ENCODE peak calls at places on chromosome 20, in eight cellular contexts. C is substantia nigra; E is fibroblast of pulmonary artery; Q is fibroblast of mammary gland; A is stimulated activated CD8-positive, alpha-beta memory T cell treated with anti-CD3 and anti-CD28 coated beads, Interleukin-2, amount 100 ng/mL, for 1 hour; B is stimulated activated CD4-positive, alpha-beta T cell treated with anti-CD3 and anti-CD28 coated beads, Interleukin-15, amount 100 ng/mL, for 24 hours; N is left colon; H is activated T-cell treated with anti-CD3 and anti-CD28 coated beads for 1 hour. X is an unnamed sample.
A peak's percentile ranks its signal among the peaks of the same experiment; 100 is the strongest.

GRCh38 chr20:43667341-43668132 is 623 bp downstream of the MYBL2 start:
- DNase-seq in C (no peak), E (no peak), Q (peak; percentile 25), A (no peak), B (peak; percentile 50), N (no peak), H (no peak), X (no peak)

GRCh38 chr20:47785900-47786762 is 850 bp upstream of the SULF2 start:
- DNase-seq in C (peak; percentile 28), E (peak; percentile 87), Q (peak; percentile 70), A (no peak), B (peak; percentile 32), N (peak; percentile 63), H (no peak), X (peak; percentile 36)

GRCh38 chr20:62641749-62642665 is at the start of gene SLCO4A1:
- DNase-seq in C (no peak), E (peak; percentile 28), Q (peak; percentile 35), A (peak; percentile 68), B (peak; percentile 92), N (peak; percentile 76), H (peak; percentile 76), X (peak; percentile 58)

GRCh38 chr20:47552996-47553395 is 51.3 kb downstream of the NCOA3 start:
- DNase-seq in C (no peak), E (no peak), Q (no peak), A (no peak), B (no peak), N (no peak), H (no peak), X (no peak)

GRCh38 chr20:62822788-62823651 is 6.2 kb downstream of the COL9A3 start:
- DNase-seq in C (no peak), E (no peak), Q (peak; percentile 36), A (no peak), B (peak; percentile 69), N (peak; percentile 65), H (no peak), X (no peak)

GRCh38 chr20:57570145-57570850 is 9.4 kb downstream of the PCK1 start:
- DNase-seq in C (no peak), E (no peak), Q (no peak), A (no peak), B (no peak), N (no peak), H (no peak), X (no peak)

GRCh38 chr20:2460752-2461424 is 9.7 kb downstream of the SNRPB start:
- DNase-seq in C (no peak), E (no peak), Q (no peak), A (no peak), B (no peak), N (no peak), H (no peak), X (no peak)

GRCh38 chr20:44479643-44480042 is 4.0 kb downstream of the TTPAL start:
- DNase-seq in C (no peak), E (no peak), Q (no peak), A (no peak), B (no peak), N (no peak), H (no peak), X (no peak)

GRCh38 chr20:6698056-6698455 is 69.4 kb upstream of the BMP2 start:
- DNase-seq in C (no peak), E (no peak), Q (no peak), A (no peak), B (no peak), N (peak; percentile 44), H (no peak), X (no peak)

GRCh38 chr20:43372051-43372450 is 85.6 kb upstream of the SRSF6 start:
- DNase-seq in C (no peak), E (peak; percentile 42), Q (no peak), A (no peak), B (no peak), N (no peak), H (no peak), X (no peak)

GRCh38 chr20:44137210-44137781 is 49.7 kb downstream of the JPH2 start:
- DNase-seq in C (no peak), E (peak; percentile 53), Q (no peak), A (no peak), B (no peak), N (peak; percentile 73), H (no peak), X (no peak)

GRCh38 chr20:62027116-62027515 is 38.6 kb downstream of the TAF4 start:
- DNase-seq in C (no peak), E (peak; percentile 13), Q (peak; percentile 36), A (no peak), B (no peak), N (no peak), H (no peak), X (no peak)

GRCh38 chr20:63014710-63015109 is 7.9 kb upstream of the BHLHE23 start:
- DNase-seq in C (no peak), E (peak; percentile 64), Q (no peak), A (no peak), B (no peak), N (no peak), H (no peak), X (no peak)

GRCh38 chr20:53660947-53661381 is 67.3 kb upstream of the ZNF217 start:
- DNase-seq in C (no peak), E (no peak), Q (peak; percentile 59), A (no peak), B (no peak), N (no peak), H (no peak), X (no peak)

GRCh38 chr20:45189067-45189611 is 14.4 kb downstream of the PI3 start:
- DNase-seq in C (no peak), E (no peak), Q (no peak), A (no peak), B (no peak), N (no peak), H (no peak), X (no peak)

GRCh38 chr20:33443006-33443511 is 504 bp downstream of the SNTA1 start:
- DNase-seq in C (no peak), E (no peak), Q (no peak), A (no peak), B (peak; percentile 42), N (no peak), H (peak; percentile 11), X (no peak)

GRCh38 chr20:33673411-33674293 is 576 bp downstream of the NECAB3 start:
- DNase-seq in C (no peak), E (no peak), Q (peak; percentile 47), A (no peak), B (no peak), N (no peak), H (no peak), X (no peak)

GRCh38 chr20:12577213-12577612 is 431.6 kb upstream of the SPTLC3 start:
- DNase-seq in C (no peak), E (no peak), Q (no peak), A (no peak), B (no peak), N (no peak), H (no peak), X (no peak)

GRCh38 chr20:31862506-31862905 is 7.8 kb downstream of the DUSP15 start:
- DNase-seq in C (no peak), E (no peak), Q (no peak), A (no peak), B (no peak), N (no peak), H (no peak), X (no peak)

GRCh38 chr20:43983359-43983758 is 68.7 kb downstream of the TOX2 start:
- DNase-seq in C (no peak), E (no peak), Q (no peak), A (no peak), B (peak; percentile 76), N (peak; percentile 74), H (peak; percentile 20), X (no peak)

GRCh38 chr20:42923348-42923918 is 266.3 kb downstream of the PTPRT start:
- DNase-seq in C (no peak), E (no peak), Q (no peak), A (no peak), B (no peak), N (no peak), H (no peak), X (no peak)

GRCh38 chr20:48066256-48066655 is 281.0 kb upstream of the SULF2 start:
- DNase-seq in C (no peak), E (peak; percentile 81), Q (peak; percentile 87), A (no peak), B (no peak), N (no peak), H (no peak), X (no peak)

GRCh38 chr20:54585222-54585621 is 109.8 kb downstream of the DOK5 start:
- DNase-seq in C (no peak), E (no peak), Q (peak; percentile 1), A (no peak), B (no peak), N (no peak), H (no peak), X (no peak)

GRCh38 chr20:36541227-36542018 is at the start of gene MYL9:
- DNase-seq in C (no peak), E (peak; percentile 77), Q (peak; percentile 40), A (no peak), B (peak; percentile 27), N (peak; percentile 89), H (no peak), X (peak; percentile 34)

GRCh38 chr20:32439132-32439829 is 81.2 kb downstream of the ASXL1 start:
- DNase-seq in C (no peak), E (peak; percentile 55), Q (peak; percentile 91), A (no peak), B (peak; percentile 44), N (no peak), H (no peak), X (peak; percentile 51)

GRCh38 chr20:1185316-1185741 is 548 bp upstream of the TMEM74B start:
- DNase-seq in C (no peak), E (no peak), Q (no peak), A (no peak), B (peak; percentile 32), N (no peak), H (no peak), X (no peak)

GRCh38 chr20:6660441-6660840 is 107.0 kb upstream of the BMP2 start:
- DNase-seq in C (no peak), E (no peak), Q (no peak), A (no peak), B (no peak), N (peak; percentile 89), H (no peak), X (no peak)

GRCh38 chr20:327041-327945 is 1.9 kb downstream of the SOX12 start:
- DNase-seq in C (peak; percentile 64), E (peak; percentile 92), Q (peak; percentile 90), A (peak; percentile 44), B (peak; percentile 80), N (peak; percentile 86), H (peak; percentile 66), X (peak; percentile 78)

X was measured in GOT3.